ENCODE peak calls at places on chromosomes 7 and 10, in six cellular contexts. P is CD4-positive, CD25-positive, alpha-beta regulatory T cell; M is esophagus squamous epithelium; I is NCI-H774; X is cardiac fibroblast; Q is A549. B is an unnamed sample.

GRCh38 chr7:103918928-103919868 is 70.3 kb downstream of the RELN start:
- DNase-seq in P (no peak), M (no peak), I (no peak), X (no peak), Q (no peak), B (no peak)

GRCh38 chr10:119703903-119704508 is 21.8 kb upstream of the INPP5F start:
- DNase-seq in P (no peak), M (no peak), I (no peak), X (no peak), Q (no peak), B (no peak)

GRCh38 chr7:48182736-48183369 is 11.6 kb downstream of the ABCA13 start:
- DNase-seq in P (no peak), M (no peak), I (no peak), X (peak), Q (no peak), B (peak)

GRCh38 chr10:109504401-109504800 is 418.9 kb downstream of the XPNPEP1 start:
- DNase-seq in P (no peak), M (no peak), I (no peak), X (peak), Q (no peak), B (no peak)

GRCh38 chr10:34918896-34919295 is 103.8 kb upstream of the PARD3 start:
- DNase-seq in P (no peak), M (no peak), I (no peak), X (no peak), Q (no peak), B (no peak)

GRCh38 chr7:2008101-2008935 is 224.4 kb downstream of the MAD1L1 start:
- DNase-seq in P (no peak), M (no peak), I (no peak), X (no peak), Q (no peak), B (no peak)

GRCh38 chr10:55374060-55374459 is 573.0 kb upstream of the PCDH15 start:
- DNase-seq in P (no peak), M (no peak), I (no peak), X (peak), Q (no peak), B (no peak)

GRCh38 chr7:130141161-130141857 is 63.9 kb downstream of the TMEM209 start:
- DNase-seq in P (peak), M (no peak), I (peak), X (peak), Q (no peak), B (peak)

GRCh38 chr7:132751282-132751647 is 175.0 kb upstream of the PLXNA4 start:
- DNase-seq in P (no peak), M (no peak), I (no peak), X (no peak), Q (no peak), B (no peak)